ENCODE peak calls at places on chromosomes 2 and 18, in four cellular contexts. T is Panc1, L is type B pancreatic cell, Y is iPS-NIHi11. D is an unnamed sample.

GRCh38 chr2:120559401-120559800 is 176.3 kb upstream of the GLI2 start:
- DNase-seq in Y (no peak), T (no peak), L (no peak), D (peak; percentile 94)

GRCh38 chr2:134099273-134099672 is 154.6 kb upstream of the MGAT5 start:
- DNase-seq in T (no peak), L (no peak), Y (no peak), D (no peak)

GRCh38 chr2:159559034-159559433 is 57.3 kb downstream of the BAZ2B start:
- DNase-seq in T (no peak), Y (no peak), L (no peak), D (no peak)

GRCh38 chr2:41828052-41828643 is 219.7 kb upstream of the PKDCC start:
- DNase-seq in T (no peak), Y (no peak), L (no peak), D (peak; percentile 96)

GRCh38 chr2:206086683-206087350 is 843 bp upstream of the INO80D start:
- DNase-seq in Y (no peak), T (no peak), L (no peak), D (no peak)

GRCh38 chr2:33134764-33135560 is 188.2 kb downstream of the LTBP1 start:
- DNase-seq in T (no peak), L (no peak), Y (no peak), D (no peak)

GRCh38 chr18:41486581-41486980 is 468.5 kb upstream of the PIK3C3 start:
- DNase-seq in L (no peak), T (no peak), Y (no peak), D (no peak)

GRCh38 chr18:13558132-13558531 is 168.2 kb downstream of the FAM210A start:
- DNase-seq in L (no peak), T (peak; percentile 30), Y (peak; percentile 76), D (peak; percentile 16)

GRCh38 chr2:28506112-28506511 is 10.3 kb downstream of the PLB1 start:
- DNase-seq in T (no peak), L (no peak), Y (no peak), D (no peak)

GRCh38 chr18:46411862-46412690 is 244.9 kb downstream of the LOXHD1 start:
- DNase-seq in L (no peak), Y (peak; percentile 45), T (no peak), D (no peak)

GRCh38 chr18:32349728-32350395 is 120.8 kb downstream of the GAREM1 start:
- DNase-seq in L (no peak), T (peak; percentile 80), Y (peak; percentile 42), D (peak; percentile 71)

GRCh38 chr2:234931369-234931768 is 20.4 kb upstream of the SH3BP4 start:
- DNase-seq in Y (no peak), L (no peak), T (no peak), D (no peak)

GRCh38 chr2:2590796-2591541 is 259.9 kb upstream of the MYT1L start:
- DNase-seq in T (no peak), L (no peak), Y (no peak), D (no peak)

GRCh38 chr2:110105608-110106467 is 9.8 kb downstream of the MALL start:
- DNase-seq in T (no peak), Y (no peak), L (peak; percentile 68), D (peak; percentile 96)

GRCh38 chr2:119724656-119725485 is 34.9 kb upstream of the PTPN4 start:
- DNase-seq in Y (no peak), T (no peak), L (no peak), D (no peak)

GRCh38 chr18:6746386-6746960 is 17.0 kb downstream of the ARHGAP28 start:
- DNase-seq in L (no peak), T (no peak), Y (no peak), D (no peak)

GRCh38 chr18:78934003-78934402 is 45.6 kb upstream of the SALL3 start:
- DNase-seq in T (no peak), L (peak; percentile 51), Y (no peak), D (no peak)

GRCh38 chr2:215907147-215907546 is 106.2 kb downstream of the MREG start:
- DNase-seq in L (no peak), Y (no peak), T (no peak), D (no peak)

GRCh38 chr2:35946431-35946991 is 409.1 kb upstream of the CRIM1 start:
- DNase-seq in Y (no peak), T (no peak), L (no peak), D (no peak)

GRCh38 chr2:136363921-136364320 is 246.0 kb upstream of the CXCR4 start:
- DNase-seq in T (no peak), Y (no peak), L (no peak), D (no peak)

D was measured in Caki2.